ENCODE peak calls at places on chromosome 17, in six cellular contexts. D, K, F, I, P and Y are unnamed samples.

GRCh38 chr17:7308625-7309433 is 1.4 kb downstream of the EIF5A start:
- DNase-seq in D (peak; percentile 82), K (peak; percentile 75), F (peak; percentile 81), I (peak; percentile 62), P (peak; percentile 86), Y (peak; percentile 38)

GRCh38 chr17:66983414-66984021 is 19.0 kb downstream of the CACNG4 start:
- DNase-seq in D (peak; percentile 47), K (no peak), F (no peak), I (no peak), P (no peak), Y (no peak)

GRCh38 chr17:81184596-81184995 is 18.6 kb upstream of the AATK start:
- DNase-seq in D (no peak), K (no peak), F (no peak), I (no peak), P (no peak), Y (no peak)

GRCh38 chr17:79942011-79942405 is 93.7 kb downstream of the TBC1D16 start:
- DNase-seq in D (no peak), K (no peak), F (no peak), I (no peak), P (no peak), Y (no peak)

GRCh38 chr17:50656509-50656908 is 21.8 kb downstream of the ABCC3 start:
- DNase-seq in D (no peak), K (no peak), F (no peak), I (no peak), P (no peak), Y (no peak)

GRCh38 chr17:71402661-71403141 is 718.1 kb upstream of the SOX9 start:
- DNase-seq in D (peak; percentile 62), K (no peak), F (peak; percentile 88), I (no peak), P (no peak), Y (no peak)

GRCh38 chr17:77526259-77526711 is 385.5 kb downstream of the SEC14L1 start:
- DNase-seq in D (no peak), K (no peak), F (no peak), I (no peak), P (no peak), Y (no peak)

GRCh38 chr17:36525113-36525512 is 9.6 kb downstream of the MYO19 start:
- DNase-seq in D (peak; percentile 25), K (no peak), F (peak; percentile 60), I (no peak), P (no peak), Y (no peak)

GRCh38 chr17:10385871-10386270 is 13.1 kb upstream of the MYH13 start:
- DNase-seq in D (no peak), K (no peak), F (no peak), I (no peak), P (no peak), Y (no peak)

GRCh38 chr17:28937044-28937729 is 14.1 kb downstream of the PHF12 start:
- DNase-seq in D (no peak), K (no peak), F (peak; percentile 70), I (no peak), P (peak; percentile 76), Y (no peak)

GRCh38 chr17:29570521-29570920 is 2.0 kb downstream of the TP53I13 start:
- DNase-seq in D (no peak), K (no peak), F (no peak), I (no peak), P (no peak), Y (no peak)

GRCh38 chr17:64519601-64520000 is 12.8 kb downstream of the CEP95 start:
- DNase-seq in D (no peak), K (no peak), F (no peak), I (no peak), P (no peak), Y (no peak)

GRCh38 chr17:27783951-27784350 is 16.4 kb downstream of the NOS2 start:
- DNase-seq in D (no peak), K (no peak), F (no peak), I (no peak), P (no peak), Y (no peak)

GRCh38 chr17:4206945-4207344 is 56.8 kb downstream of the ANKFY1 start:
- DNase-seq in D (no peak), K (no peak), F (no peak), I (no peak), P (no peak), Y (no peak)

GRCh38 chr17:7021993-7022778 is 664 bp upstream of the BCL6B start:
- DNase-seq in D (peak; percentile 54), K (peak; percentile 62), F (no peak), I (no peak), P (peak; percentile 79), Y (no peak)

GRCh38 chr17:76009969-76010661 is 9.5 kb downstream of the CDK3 start:
- DNase-seq in D (no peak), K (no peak), F (no peak), I (no peak), P (no peak), Y (no peak)

GRCh38 chr17:62750502-62751349 is 57.4 kb downstream of the MARCHF10 start:
- DNase-seq in D (no peak), K (no peak), F (no peak), I (no peak), P (no peak), Y (no peak)

GRCh38 chr17:51119415-51120356 is 982 bp downstream of the SPAG9 start:
- DNase-seq in D (peak; percentile 52), K (no peak), F (peak; percentile 41), I (peak; percentile 19), P (peak; percentile 34), Y (no peak)

GRCh38 chr17:40625311-40625710 is 22.3 kb downstream of the SMARCE1 start:
- DNase-seq in D (no peak), K (no peak), F (no peak), I (no peak), P (no peak), Y (no peak)

GRCh38 chr17:73401911-73402310 is 90.1 kb upstream of the CDC42EP4 start:
- DNase-seq in D (peak; percentile 25), K (no peak), F (no peak), I (no peak), P (peak; percentile 62), Y (no peak)

GRCh38 chr17:63834431-63835166 is 7.1 kb upstream of the FTSJ3 start:
- DNase-seq in D (peak; percentile 87), K (peak; percentile 23), F (peak; percentile 72), I (peak; percentile 60), P (peak; percentile 85), Y (peak; percentile 34)

GRCh38 chr17:5203908-5204294 is 12.2 kb upstream of the ZNF594 start:
- DNase-seq in D (peak; percentile 41), K (no peak), F (peak; percentile 33), I (peak; percentile 41), P (peak; percentile 36), Y (no peak)

GRCh38 chr17:78557598-78558039 is 19.6 kb downstream of the DNAH17 start:
- DNase-seq in D (peak; percentile 44), K (no peak), F (peak; percentile 61), I (peak; percentile 48), P (peak; percentile 60), Y (peak; percentile 26)

GRCh38 chr17:82378741-82379021 is 7.1 kb downstream of the UTS2R start:
- DNase-seq in D (no peak), K (no peak), F (no peak), I (no peak), P (no peak), Y (no peak)

GRCh38 chr17:7915611-7916382 is at the start of gene RNF227:
- DNase-seq in D (peak; percentile 95), K (peak; percentile 88), F (peak; percentile 94), I (peak; percentile 79), P (peak; percentile 99), Y (peak; percentile 82)

GRCh38 chr17:72997559-72997958 is 94.9 kb downstream of the SLC39A11 start:
- DNase-seq in D (no peak), K (no peak), F (no peak), I (no peak), P (peak; percentile 62), Y (no peak)

GRCh38 chr17:4666296-4666695 is 24.8 kb upstream of the ALOX15 start:
- DNase-seq in D (no peak), K (no peak), F (no peak), I (no peak), P (no peak), Y (no peak)